ENCODE peak calls at places on chromosomes 1 and 21, in six cellular contexts. E, U, H, Y, V and X are unnamed samples.

GRCh38 chr1:147626739-147627138 is 43.6 kb downstream of the ACP6 start:
- DNase-seq in E (no peak), U (no peak), H (no peak), Y (no peak), V (no peak), X (no peak)

GRCh38 chr1:154859151-154859785 is 10.8 kb downstream of the KCNN3 start:
- DNase-seq in E (no peak), U (no peak), H (no peak), Y (no peak), V (no peak), X (no peak)

GRCh38 chr1:102852583-102852982 is 255.7 kb downstream of the COL11A1 start:
- DNase-seq in E (no peak), U (no peak), H (no peak), Y (no peak), V (no peak), X (no peak)

GRCh38 chr1:154410185-154410827 is 5.2 kb downstream of the IL6R start:
- DNase-seq in E (no peak), U (no peak), H (no peak), Y (no peak), V (no peak), X (no peak)

GRCh38 chr1:229625893-229626831 is at the start of the genes TAF5L and URB2:
- DNase-seq in E (peak), U (peak), H (peak), Y (peak), V (peak), X (peak)

GRCh38 chr1:116380499-116381316 is 7.7 kb downstream of the ATP1A1 start:
- DNase-seq in E (no peak), U (no peak), H (no peak), Y (no peak), V (no peak), X (no peak)

GRCh38 chr1:205858141-205858961 is 8.4 kb upstream of the PM20D1 start:
- DNase-seq in E (no peak), U (no peak), H (no peak), Y (no peak), V (no peak), X (no peak)

GRCh38 chr1:10704383-10704882 is 92.0 kb downstream of the CASZ1 start:
- DNase-seq in E (no peak), U (no peak), H (peak), Y (no peak), V (peak), X (no peak)

GRCh38 chr1:167630568-167631385 is 745 bp downstream of the RCSD1 start:
- DNase-seq in E (no peak), U (no peak), H (no peak), Y (peak), V (no peak), X (no peak)

GRCh38 chr1:111481387-111482221 is 7.8 kb downstream of the C1orf162 start:
- DNase-seq in E (peak), U (no peak), H (peak), Y (peak), V (peak), X (peak)

GRCh38 chr21:42075686-42076471 is 4.8 kb downstream of the UMODL1 start:
- DNase-seq in E (no peak), U (no peak), H (no peak), Y (no peak), V (no peak), X (no peak)

GRCh38 chr1:51690285-51690961 is 73.5 kb downstream of the OSBPL9 start:
- DNase-seq in E (no peak), U (no peak), H (no peak), Y (no peak), V (peak), X (no peak)

GRCh38 chr1:177209357-177209756 is 38.6 kb downstream of the BRINP2 start:
- DNase-seq in E (no peak), U (no peak), H (no peak), Y (no peak), V (no peak), X (no peak)

GRCh38 chr1:83845437-83846071 is 153.4 kb downstream of the TTLL7 start:
- DNase-seq in E (no peak), U (no peak), H (no peak), Y (no peak), V (peak), X (no peak)

GRCh38 chr1:228960705-228961104 is 225.4 kb downstream of the RHOU start:
- DNase-seq in E (no peak), U (no peak), H (no peak), Y (no peak), V (no peak), X (no peak)

GRCh38 chr21:34271452-34271851 is 92.4 kb upstream of the KCNE2 start:
- DNase-seq in E (no peak), U (no peak), H (no peak), Y (no peak), V (no peak), X (no peak)

GRCh38 chr1:44406761-44407429 is 1.8 kb downstream of the RNF220 start:
- DNase-seq in E (no peak), U (no peak), H (no peak), Y (no peak), V (no peak), X (no peak)

GRCh38 chr1:99766378-99766800 is at the start of gene FRRS1:
- DNase-seq in E (peak), U (peak), H (peak), Y (peak), V (peak), X (peak)

GRCh38 chr1:66503841-66504470 is 30.0 kb upstream of the SGIP1 start:
- DNase-seq in E (peak), U (no peak), H (peak), Y (no peak), V (peak), X (no peak)

GRCh38 chr1:33171993-33172813 is 9.6 kb downstream of the TRIM62 start:
- DNase-seq in E (no peak), U (no peak), H (no peak), Y (no peak), V (no peak), X (no peak)

GRCh38 chr1:48725331-48725730 is 51.4 kb downstream of the BEND5 start:
- DNase-seq in E (no peak), U (no peak), H (no peak), Y (no peak), V (no peak), X (no peak)

GRCh38 chr1:87712261-87712674 is 383.6 kb downstream of the LMO4 start:
- DNase-seq in E (no peak), U (no peak), H (no peak), Y (no peak), V (no peak), X (no peak)

GRCh38 chr21:29181799-29182470 is 51.5 kb downstream of the MAP3K7CL start:
- DNase-seq in E (no peak), U (no peak), H (no peak), Y (no peak), V (peak), X (no peak)

GRCh38 chr1:109716570-109717090 is 4.6 kb downstream of the GSTM5 start:
- DNase-seq in E (no peak), U (no peak), H (no peak), Y (no peak), V (no peak), X (no peak)

GRCh38 chr1:203326830-203327683 is 21.7 kb downstream of the BTG2 start:
- DNase-seq in E (peak), U (peak), H (no peak), Y (peak), V (peak), X (peak)

GRCh38 chr1:237799762-237800474 is 90.8 kb downstream of the ZP4 start:
- DNase-seq in E (peak), U (peak), H (peak), Y (peak), V (peak), X (peak)

GRCh38 chr1:112673589-112674439 is 645 bp upstream of the MOV10 start:
- DNase-seq in E (no peak), U (no peak), H (no peak), Y (no peak), V (peak), X (no peak)

GRCh38 chr1:213820362-213821149 is 167.2 kb upstream of the PROX1 start:
- DNase-seq in E (no peak), U (no peak), H (no peak), Y (no peak), V (peak), X (no peak)

GRCh38 chr1:234400773-234401172 is 27.5 kb downstream of the COA6 start:
- DNase-seq in E (no peak), U (no peak), H (no peak), Y (peak), V (no peak), X (no peak)

GRCh38 chr1:19376428-19377372 is 64.6 kb downstream of the SLC66A1 start:
- DNase-seq in E (no peak), U (no peak), H (no peak), Y (no peak), V (no peak), X (no peak)

GRCh38 chr1:60865146-60865545 is 217.2 kb upstream of the NFIA start:
- DNase-seq in E (no peak), U (no peak), H (no peak), Y (no peak), V (no peak), X (no peak)
- TF ChIP-seq TAF1 in E (no peak), U (no peak), H (no peak), Y (no peak), V (no peak), X (no peak)

GRCh38 chr1:16155537-16156410 is at the start of gene EPHA2:
- DNase-seq in E (no peak), U (no peak), H (peak), Y (no peak), V (peak), X (no peak)
- TF ChIP-seq POLR2AphosphoS5 in E (no peak), U (no peak), H (peak), Y (no peak), V (peak), X (no peak)

DNA sequence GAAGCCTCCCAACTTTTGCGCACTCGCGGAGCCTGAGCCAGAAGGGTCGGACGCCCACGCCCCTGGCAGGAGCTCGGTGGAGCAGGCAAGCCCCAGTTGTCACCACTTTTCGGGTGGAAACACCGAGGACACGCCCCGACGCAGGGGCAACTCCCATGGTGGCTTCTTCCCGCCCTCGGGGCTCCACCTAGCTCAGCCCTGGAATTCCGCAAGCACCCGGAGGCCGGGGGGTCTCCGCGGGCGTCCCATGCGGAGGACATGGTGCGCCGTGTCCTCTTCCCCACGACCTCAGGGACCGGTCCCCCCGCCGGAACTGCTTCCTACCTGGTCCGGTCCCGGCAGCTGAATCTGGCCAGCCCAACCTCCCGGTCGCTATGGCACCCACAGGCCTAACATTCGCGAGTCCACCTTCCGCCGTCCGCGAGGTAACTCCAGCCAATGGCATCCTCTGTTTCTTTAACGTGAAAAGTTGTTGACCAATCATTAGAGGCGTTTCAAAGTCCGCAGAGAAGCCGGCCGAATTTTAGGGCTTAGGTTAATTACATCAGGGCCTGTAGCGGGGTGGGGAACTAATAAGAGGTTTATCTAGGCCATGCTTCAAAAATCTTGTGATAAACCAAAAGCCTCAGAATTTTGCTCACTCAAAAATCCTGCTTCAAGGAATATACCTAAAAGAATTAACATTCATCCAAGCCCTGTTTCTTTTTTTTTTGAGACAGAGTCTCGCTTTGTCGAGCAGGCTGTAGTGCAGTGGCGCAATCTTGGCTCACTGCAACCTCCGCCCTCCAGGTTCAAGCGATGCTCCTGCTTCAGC is at the start of gene STPG1:
- DNase-seq in E (peak), U (peak), H (peak), Y (peak), V (peak), X (peak)
- TF ChIP-seq POLR2A in E (peak), U (no peak), H (peak), Y (peak), V (peak), X (peak)

GRCh38 chr1:6244401-6245054 is 549 bp downstream of the HES3 start:
- DNase-seq in E (no peak), U (no peak), H (no peak), Y (no peak), V (no peak), X (no peak)

GRCh38 chr1:6247651-6248050 is 3.7 kb downstream of the HES3 start:
- DNase-seq in E (no peak), U (no peak), H (no peak), Y (no peak), V (no peak), X (no peak)

GRCh38 chr1:6245086-6245868 is 1.3 kb downstream of the HES3 start:
- DNase-seq in E (peak), U (peak), H (no peak), Y (no peak), V (peak), X (peak)

GRCh38 chr1:6246497-6247295 is 2.7 kb downstream of the HES3 start:
- DNase-seq in E (peak), U (peak), H (no peak), Y (no peak), V (peak), X (peak)

DNA sequence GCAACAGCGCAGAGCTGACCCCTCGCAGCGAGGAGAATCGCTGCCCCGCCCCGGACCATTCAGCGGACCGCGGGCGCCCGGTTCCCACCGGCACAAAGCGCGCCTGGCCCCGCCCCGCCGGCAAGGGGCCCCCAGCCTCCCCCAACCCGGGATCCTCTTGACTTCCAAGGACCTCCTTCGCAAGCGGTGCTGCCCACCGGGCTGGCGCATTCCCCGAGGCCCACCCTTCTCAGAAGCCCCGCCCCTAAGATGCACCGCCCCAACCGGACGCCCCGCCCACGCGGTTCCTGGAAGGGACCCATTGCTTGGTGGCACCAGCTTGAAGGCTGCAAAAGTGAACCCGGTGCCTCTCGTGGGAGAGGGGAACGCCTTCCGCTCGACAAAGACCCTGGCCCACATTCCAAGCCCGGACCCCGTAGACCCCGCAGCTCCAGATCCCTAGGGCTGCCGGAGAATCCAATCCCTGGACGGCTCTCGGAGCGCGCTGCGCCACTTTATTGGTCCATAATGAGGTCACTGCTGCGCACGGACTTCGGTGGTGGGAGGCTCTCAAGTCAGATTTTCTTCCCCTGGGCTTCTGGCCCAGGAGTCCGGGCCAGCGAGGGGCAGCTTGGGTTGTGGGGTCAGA is 2.0 kb downstream of the HES3 start:
- DNase-seq in E (peak), U (no peak), H (peak), Y (no peak), V (no peak), X (peak)
- TF ChIP-seq TAF1 in E (no peak), U (no peak), H (no peak), Y (no peak), V (no peak), X (no peak)

GRCh38 chr1:184424945-184425344 is 38.1 kb downstream of the C1orf21 start:
- DNase-seq in E (no peak), U (no peak), H (no peak), Y (no peak), V (no peak), X (no peak)

GRCh38 chr1:184419734-184420161 is 32.9 kb downstream of the C1orf21 start:
- DNase-seq in E (no peak), U (no peak), H (no peak), Y (no peak), V (no peak), X (no peak)

GRCh38 chr1:184424171-184424570 is 37.3 kb downstream of the C1orf21 start:
- DNase-seq in E (no peak), U (no peak), H (no peak), Y (no peak), V (no peak), X (no peak)

GRCh38 chr1:184423649-184424048 is 36.8 kb downstream of the C1orf21 start:
- DNase-seq in E (no peak), U (no peak), H (no peak), Y (no peak), V (no peak), X (no peak)

DNA sequence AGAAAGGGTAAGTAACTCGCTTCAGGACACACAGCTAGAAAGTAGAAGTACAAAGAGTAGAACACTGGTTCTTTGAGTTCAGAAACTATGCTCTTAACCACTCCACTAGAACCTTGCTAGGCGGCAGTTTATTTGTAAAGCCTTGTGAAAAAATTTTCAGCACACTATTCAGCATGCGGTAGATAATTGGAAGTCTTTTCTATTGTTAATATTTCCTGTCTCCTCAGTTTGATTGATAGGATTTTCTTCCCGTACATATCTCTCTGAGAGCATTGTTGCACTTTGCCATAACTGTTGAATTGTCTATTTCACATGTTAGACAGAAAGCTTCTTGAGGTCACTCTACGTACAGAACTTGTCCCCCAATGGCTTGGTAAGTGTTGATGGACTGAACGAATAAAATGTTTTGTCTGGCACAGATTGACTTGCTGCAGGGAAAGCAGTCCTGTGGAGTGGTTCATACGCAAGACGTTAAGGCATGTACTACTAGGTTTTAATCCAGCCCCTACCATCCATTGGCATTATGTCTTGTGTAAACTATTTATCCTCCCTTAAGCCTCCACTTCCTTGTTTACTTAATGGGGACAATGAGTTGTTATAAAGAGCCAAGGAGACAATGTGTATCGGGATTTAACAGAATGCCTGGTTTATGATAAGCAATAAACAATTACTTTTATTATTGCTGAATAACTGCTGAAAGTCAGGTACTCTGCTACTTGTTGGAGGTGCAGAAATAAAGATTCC is 35.8 kb downstream of the C1orf21 start:
- DNase-seq in E (no peak), U (no peak), H (no peak), Y (no peak), V (no peak), X (no peak)
- TF ChIP-seq POLR2AphosphoS5 in E (no peak), U (no peak), H (no peak), Y (no peak), V (no peak), X (no peak)

DNA sequence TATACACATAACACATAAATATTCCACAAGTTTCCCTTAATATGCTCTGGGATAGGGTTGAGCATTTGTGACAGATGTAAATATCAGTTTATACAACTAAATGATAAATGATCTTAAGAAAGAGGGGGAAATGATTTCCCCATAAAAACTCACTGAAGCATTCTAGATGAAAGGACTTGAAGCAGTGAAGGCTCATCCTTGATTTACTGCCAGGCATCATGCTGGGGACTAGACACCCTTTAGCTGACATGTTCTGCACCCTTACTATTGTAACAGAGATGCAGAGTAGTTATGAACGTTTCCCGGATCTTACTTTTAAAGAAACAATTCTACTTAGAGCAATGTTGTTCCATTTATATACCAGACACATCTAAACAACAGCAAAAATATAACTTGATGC is 235.8 kb downstream of the PTGER3 start:
- DNase-seq in E (no peak), U (no peak), H (no peak), Y (no peak), V (no peak), X (no peak)
- TF ChIP-seq POLR2A in E (no peak), U (no peak), H (no peak), Y (no peak), V (no peak), X (no peak)

DNA sequence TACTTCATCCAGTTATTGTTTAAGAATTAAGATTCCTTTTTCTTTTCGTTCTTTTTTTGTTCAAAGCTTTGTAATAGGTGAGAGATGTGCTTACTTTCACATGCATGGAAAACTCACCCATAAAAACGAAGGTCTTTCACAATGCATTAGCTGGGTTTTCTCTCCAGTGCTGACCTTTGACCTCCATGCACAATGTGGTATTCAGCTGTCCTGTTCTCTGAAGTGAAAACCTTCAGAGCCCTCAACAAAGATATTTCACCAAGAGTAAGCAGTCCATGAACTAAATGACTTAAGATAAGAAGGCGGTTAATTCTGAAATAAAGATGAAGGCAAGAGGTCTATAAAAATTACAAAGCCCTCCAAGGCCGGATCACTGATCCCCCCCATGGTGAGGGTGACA is 77.1 kb upstream of the IPO9 start:
- DNase-seq in E (no peak), U (no peak), H (no peak), Y (no peak), V (peak), X (no peak)
- TF ChIP-seq TAF1 in E (no peak), U (no peak), H (no peak), Y (no peak), V (no peak), X (no peak)

GRCh38 chr1:94549706-94550105 is 8.1 kb upstream of the F3 start:
- DNase-seq in E (no peak), U (no peak), H (no peak), Y (no peak), V (no peak), X (no peak)

GRCh38 chr1:94551449-94551848 is 9.9 kb upstream of the F3 start:
- DNase-seq in E (no peak), U (no peak), H (no peak), Y (no peak), V (no peak), X (no peak)

GRCh38 chr1:94550396-94550795 is 8.8 kb upstream of the F3 start:
- DNase-seq in E (no peak), U (no peak), H (no peak), Y (no peak), V (no peak), X (no peak)

GRCh38 chr1:94552071-94552586 is 10.6 kb upstream of the F3 start:
- DNase-seq in E (no peak), U (no peak), H (no peak), Y (no peak), V (peak), X (no peak)

GRCh38 chr1:94550800-94551241 is 9.3 kb upstream of the F3 start:
- DNase-seq in E (no peak), U (no peak), H (no peak), Y (no peak), V (no peak), X (no peak)
- TF ChIP-seq POLR2AphosphoS5 in E (no peak), U (no peak), H (no peak), Y (no peak), V (no peak), X (no peak)